ENCODE peak calls at places on chromosomes 13 and 19, in five cellular contexts. D is A549, R is SK-N-SH, A is K562, B is HepG2. Q is an unnamed sample.

GRCh38 chr13:67281476-67281875 is 51.3 kb upstream of the PCDH9 start:
- DNase-seq in D (no peak), R (no peak), A (no peak), B (no peak), Q (no peak)

GRCh38 chr19:4539697-4540581 is at the start of gene LRG1:
- DNase-seq in D (no peak), R (no peak), A (peak), B (peak), Q (peak)

GRCh38 chr13:48653074-48654054 is at the start of gene CYSLTR2:
- DNase-seq in D (peak), R (peak), A (no peak), B (no peak), Q (peak)

GRCh38 chr13:79404985-79405384 is 1.1 kb downstream of the RBM26 start:
- DNase-seq in D (no peak), R (no peak), A (no peak), B (no peak), Q (no peak)

GRCh38 chr19:31274266-31274963 is 74.8 kb downstream of the TSHZ3 start:
- DNase-seq in D (no peak), R (no peak), A (no peak), B (no peak), Q (no peak)

GRCh38 chr13:94617389-94618000 is 15.8 kb downstream of the GPR180 start:
- DNase-seq in D (no peak), R (peak), A (peak), B (peak), Q (no peak)

GRCh38 chr19:9584073-9584833 is at the start of gene ZNF121:
- DNase-seq in D (peak), R (peak), A (peak), B (peak), Q (peak)

GRCh38 chr13:90402102-90402501 is 945.4 kb upstream of the MIR17HG start:
- DNase-seq in D (no peak), R (no peak), A (no peak), B (no peak), Q (no peak)

GRCh38 chr13:73060251-73061160 is 1.7 kb downstream of the KLF5 start:
- DNase-seq in D (no peak), R (peak), A (no peak), B (no peak), Q (no peak)

GRCh38 chr13:19737844-19738557 is 44.7 kb downstream of the PSPC1 start:
- DNase-seq in D (no peak), R (no peak), A (no peak), B (no peak), Q (no peak)

GRCh38 chr19:7418575-7418974 is 69.8 kb downstream of the ARHGEF18 start:
- DNase-seq in D (no peak), R (no peak), A (no peak), B (no peak), Q (no peak)

GRCh38 chr19:4523306-4524110 is 5.2 kb upstream of the PLIN4 start:
- DNase-seq in D (peak), R (peak), A (peak), B (peak), Q (no peak)

GRCh38 chr19:34131100-34131499 is 41.2 kb upstream of the LSM14A start:
- DNase-seq in D (no peak), R (no peak), A (no peak), B (no peak), Q (no peak)

GRCh38 chr13:99028890-99029289 is 51.0 kb upstream of the DOCK9 start:
- DNase-seq in D (peak), R (no peak), A (peak), B (no peak), Q (no peak)

GRCh38 chr19:58581227-58582141 is 8.3 kb upstream of the MZF1 start:
- DNase-seq in D (peak), R (no peak), A (peak), B (peak), Q (no peak)

GRCh38 chr19:15836345-15836594 is 20.8 kb upstream of the OR10H1 start:
- DNase-seq in D (peak), R (no peak), A (no peak), B (no peak), Q (no peak)

DNA sequence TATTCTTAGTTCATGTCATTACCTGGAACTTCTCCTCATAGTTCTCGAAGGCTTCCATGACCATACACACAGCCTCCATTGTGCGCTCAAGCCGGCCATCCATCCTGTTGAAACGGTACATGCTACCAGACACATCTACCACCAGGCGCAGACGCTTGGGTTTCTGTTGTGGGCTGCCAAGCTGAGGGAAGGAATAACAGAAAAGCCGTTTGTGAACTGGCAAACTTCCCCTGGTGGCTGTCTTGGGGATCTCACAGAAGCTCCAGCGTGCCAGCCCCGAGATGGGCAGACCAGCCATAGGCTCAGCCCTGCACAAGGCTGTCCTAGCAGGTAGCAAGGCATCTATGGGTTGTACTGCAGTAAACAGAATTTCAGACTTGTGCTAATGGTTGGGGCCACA is 130.1 kb downstream of the RGCC start:
- DNase-seq in D (peak), R (no peak), A (no peak), B (no peak), Q (no peak)
- TF ChIP-seq REST in D (no peak), R (no peak), A (no peak), B (no peak), Q (no peak)

GRCh38 chr13:113897161-113897560 is 33.3 kb upstream of the GAS6 start:
- DNase-seq in D (peak), R (no peak), A (no peak), B (peak), Q (no peak)
- TF ChIP-seq USF2 in D (no peak), R (no peak), A (no peak), B (no peak), Q (no peak)

DNA sequence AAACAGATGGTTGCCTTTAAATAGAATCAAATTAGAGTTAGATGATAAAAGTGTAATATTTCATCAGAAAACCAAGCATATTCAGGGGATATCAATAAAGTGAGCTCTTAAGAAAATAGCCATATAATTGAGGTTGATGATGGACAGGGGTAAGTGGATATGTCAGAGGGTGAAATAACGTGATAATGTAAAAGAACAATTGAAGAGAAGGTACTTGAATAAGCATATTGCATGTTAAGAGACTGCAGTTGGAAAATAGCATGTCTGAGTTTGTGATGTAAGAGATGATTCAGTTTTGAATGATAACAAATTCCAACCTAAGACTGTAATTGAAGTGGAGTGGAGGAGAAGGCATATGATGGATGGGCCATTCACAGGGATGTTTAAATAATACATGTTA is 1633.6 kb downstream of the SLITRK1 start:
- DNase-seq in D (no peak), R (no peak), A (no peak), B (no peak), Q (no peak)
- TF ChIP-seq REST in D (no peak), R (no peak), A (no peak), B (no peak), Q (no peak)

DNA sequence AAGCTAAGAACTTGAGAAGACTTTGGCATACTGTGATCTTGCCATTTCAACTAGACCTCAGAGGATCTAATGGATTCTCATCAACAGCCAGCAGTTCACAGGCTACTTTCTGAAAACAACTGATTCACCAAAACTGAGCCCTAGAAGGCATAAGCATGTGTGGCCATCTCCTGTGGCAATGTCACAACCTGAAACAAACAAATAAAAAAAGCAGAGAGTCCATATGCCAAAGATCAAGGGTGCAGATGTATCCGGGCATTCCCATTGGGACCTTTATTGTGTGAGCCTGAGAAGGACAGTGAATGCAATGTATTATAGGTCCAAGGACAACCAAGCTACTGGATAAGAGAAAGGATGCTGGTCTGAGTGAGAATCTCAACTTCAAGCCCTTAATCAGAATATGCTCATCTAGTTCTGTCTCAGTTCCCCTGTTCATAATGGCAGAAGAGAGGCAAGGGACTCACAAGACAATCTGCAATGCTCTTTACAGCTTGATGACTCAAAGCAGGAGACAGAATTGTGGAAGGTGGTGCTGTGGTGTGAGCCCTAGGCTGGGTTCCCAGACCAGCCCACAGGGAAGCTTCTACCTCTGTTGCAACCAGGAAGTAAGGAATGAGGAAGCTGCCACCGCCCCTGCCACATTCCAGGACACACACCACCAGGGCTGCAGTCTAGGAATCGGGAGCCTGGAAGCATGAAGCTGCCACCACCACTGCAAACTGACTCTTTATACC is 133.7 kb downstream of the RAP2A start:
- DNase-seq in D (peak), R (no peak), A (no peak), B (peak), Q (peak)
- TF ChIP-seq USF2 in D (no peak), R (no peak), A (no peak), B (no peak), Q (no peak)

GRCh38 chr19:19860756-19861390 is 4.8 kb upstream of the ZNF253 start:
- DNase-seq in D (no peak), R (peak), A (peak), B (no peak), Q (no peak)

GRCh38 chr19:19871932-19872331 is 6.2 kb downstream of the ZNF253 start:
- DNase-seq in D (no peak), R (no peak), A (no peak), B (no peak), Q (no peak)

GRCh38 chr19:19865750-19866598 is at the start of gene ZNF253:
- DNase-seq in D (peak), R (peak), A (peak), B (peak), Q (peak)

DNA sequence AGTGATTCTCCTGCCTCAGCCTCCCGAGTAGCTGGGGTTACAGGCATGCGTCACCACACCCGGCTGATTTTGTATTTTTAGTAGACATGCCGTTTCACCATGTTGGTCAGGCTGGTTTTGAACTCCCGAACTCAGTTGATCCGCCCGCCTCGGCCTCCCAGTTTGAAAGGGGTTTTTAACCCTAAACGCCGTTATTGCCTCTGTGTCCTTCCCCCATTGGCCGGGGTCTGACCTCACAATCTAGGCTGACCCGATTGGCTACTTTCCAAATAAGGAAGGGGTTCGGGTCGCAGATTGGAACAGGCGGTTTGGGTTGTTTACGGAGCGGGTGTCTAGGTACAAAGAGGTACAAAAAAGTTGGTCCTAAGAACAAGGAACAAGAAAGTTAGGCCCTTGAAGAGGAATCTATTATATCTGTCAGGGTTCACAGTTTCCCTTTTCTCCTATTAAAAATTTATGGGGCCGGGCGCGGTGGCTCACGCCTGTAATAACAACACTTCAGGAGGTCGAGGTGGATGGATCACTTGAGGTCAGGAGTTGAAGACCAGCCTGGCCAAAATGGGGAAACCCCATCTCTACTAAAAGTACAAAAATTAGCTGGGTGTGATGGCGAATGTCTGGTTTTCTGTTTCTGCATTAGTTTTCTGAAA is 1.0 kb downstream of the ZNF253 start:
- DNase-seq in D (no peak), R (peak), A (peak), B (peak), Q (peak)
- TF ChIP-seq REST in D (no peak), R (no peak), A (no peak), B (no peak), Q (no peak)

GRCh38 chr19:18894254-18895037 is 1.5 kb downstream of the CERS1 start:
- DNase-seq in D (no peak), R (peak), A (peak), B (no peak), Q (no peak)
- TF ChIP-seq USF2 in D (no peak), R (no peak), A (no peak), B (no peak), Q (no peak)

GRCh38 chr13:100269837-100270236 is 180.9 kb downstream of the PCCA start:
- DNase-seq in D (no peak), R (no peak), A (no peak), B (no peak), Q (no peak)
- TF ChIP-seq REST in D (no peak), R (no peak), A (no peak), B (no peak), Q (no peak)

GRCh38 chr19:27971071-27971470 is 1241.9 kb downstream of the UQCRFS1 start:
- DNase-seq in D (peak), R (no peak), A (no peak), B (no peak), Q (no peak)

GRCh38 chr19:27971869-27972268 is 1241.1 kb downstream of the UQCRFS1 start:
- DNase-seq in D (no peak), R (no peak), A (no peak), B (no peak), Q (no peak)

GRCh38 chr19:27975419-27976005 is 1237.4 kb downstream of the UQCRFS1 start:
- DNase-seq in D (no peak), R (no peak), A (no peak), B (no peak), Q (no peak)

GRCh38 chr19:27974082-27974513 is 1238.9 kb downstream of the UQCRFS1 start:
- DNase-seq in D (peak), R (peak), A (peak), B (peak), Q (peak)

GRCh38 chr19:27972291-27973040 is 1240.5 kb downstream of the UQCRFS1 start:
- DNase-seq in D (no peak), R (no peak), A (no peak), B (no peak), Q (no peak)
- TF ChIP-seq USF2 in D (no peak), R (no peak), A (no peak), B (no peak), Q (no peak)